ENCODE peak calls at places on chromosome 19, in four cellular contexts. R, V, P and U are unnamed samples.
A peak's percentile ranks its signal among the peaks of the same experiment; 100 is the strongest.

GRCh38 chr19:16828990-16829821 is at the start of gene SIN3B:
- DNase-seq in R (peak; percentile 72), V (peak; percentile 65), P (peak; percentile 90), U (peak; percentile 97)

GRCh38 chr19:36488816-36489138 is 584 bp downstream of the ZNF566 start:
- DNase-seq in R (peak; percentile 2), V (peak; percentile 5), P (no peak), U (peak; percentile 49)

GRCh38 chr19:369876-370275 is 25.3 kb upstream of the MIER2 start:
- DNase-seq in R (no peak), V (no peak), P (no peak), U (no peak)

GRCh38 chr19:13398780-13399726 is 107.2 kb downstream of the CACNA1A start:
- DNase-seq in R (peak; percentile 33), V (no peak), P (no peak), U (no peak)

GRCh38 chr19:6551607-6552450 is 21.0 kb downstream of the TNFSF9 start:
- DNase-seq in R (no peak), V (peak; percentile 18), P (no peak), U (peak; percentile 80)

GRCh38 chr19:4932711-4933110 is 23.4 kb downstream of the UHRF1 start:
- DNase-seq in R (no peak), V (no peak), P (no peak), U (no peak)

GRCh38 chr19:54952591-54953344 is 5.4 kb upstream of the NLRP7 start:
- DNase-seq in R (no peak), V (no peak), P (no peak), U (no peak)

GRCh38 chr19:41064974-41065569 is 23.2 kb upstream of the CYP2A13 start:
- DNase-seq in R (peak; percentile 43), V (no peak), P (peak; percentile 27), U (no peak)

GRCh38 chr19:38047048-38047435 is 140.0 kb downstream of the SIPA1L3 start:
- DNase-seq in R (peak; percentile 33), V (no peak), P (no peak), U (no peak)